ENCODE peak calls at places on chromosomes 12 and 14, in seven cellular contexts. S, Y, X, N, B, D and T are unnamed samples.

GRCh38 chr14:100592461-100592871 is 5.2 kb upstream of the BEGAIN start:
- DNase-seq in S (no peak), Y (no peak), X (no peak), N (no peak), B (no peak), D (peak; percentile 37), T (no peak)

GRCh38 chr14:89325299-89325883 is 91.6 kb downstream of the FOXN3 start:
- DNase-seq in S (no peak), Y (no peak), X (no peak), N (no peak), B (no peak), D (no peak), T (no peak)

GRCh38 chr12:96375841-96376249 is 24.4 kb downstream of the CDK17 start:
- DNase-seq in S (no peak), Y (no peak), X (no peak), N (no peak), B (no peak), D (no peak), T (no peak)

GRCh38 chr12:63963863-63964262 is 119.4 kb downstream of the SRGAP1 start:
- DNase-seq in S (no peak), Y (no peak), X (no peak), N (no peak), B (no peak), D (no peak), T (no peak)

GRCh38 chr12:75489613-75490210 is 9.2 kb downstream of the GLIPR1 start:
- DNase-seq in S (peak; percentile 45), Y (peak; percentile 12), X (peak; percentile 63), N (peak; percentile 40), B (no peak), D (no peak), T (no peak)

GRCh38 chr14:21528381-21529348 is 2.5 kb upstream of the SALL2 start:
- DNase-seq in S (peak; percentile 73), Y (peak; percentile 41), X (peak; percentile 52), N (no peak), B (no peak), D (peak; percentile 38), T (no peak)

GRCh38 chr14:22781606-22782000 is 15.1 kb downstream of the OXA1L start:
- DNase-seq in S (peak; percentile 44), Y (no peak), X (peak; percentile 43), N (peak; percentile 25), B (no peak), D (no peak), T (no peak)

GRCh38 chr14:40053396-40053795 is 621.2 kb upstream of the FBXO33 start:
- DNase-seq in S (no peak), Y (peak; percentile 5), X (no peak), N (no peak), B (no peak), D (no peak), T (no peak)

GRCh38 chr12:12442548-12443071 is 85.7 kb downstream of the BORCS5 start:
- DNase-seq in S (peak; percentile 88), Y (no peak), X (peak; percentile 80), N (no peak), B (no peak), D (no peak), T (no peak)

GRCh38 chr12:14403711-14404164 is 38.3 kb downstream of the ATF7IP start:
- DNase-seq in S (peak; percentile 95), Y (no peak), X (peak; percentile 82), N (peak; percentile 80), B (peak; percentile 71), D (no peak), T (no peak)

GRCh38 chr14:75011356-75012097 is 8.8 kb downstream of the EIF2B2 start:
- DNase-seq in S (peak; percentile 79), Y (no peak), X (peak; percentile 78), N (peak; percentile 69), B (no peak), D (no peak), T (no peak)

GRCh38 chr14:95156765-95157194 is 549 bp downstream of the DICER1 start:
- DNase-seq in S (peak; percentile 23), Y (no peak), X (peak; percentile 19), N (peak; percentile 36), B (peak; percentile 28), D (no peak), T (no peak)

GRCh38 chr14:101619484-101619883 is 58.2 kb downstream of the DIO3 start:
- DNase-seq in S (no peak), Y (no peak), X (no peak), N (no peak), B (no peak), D (no peak), T (no peak)

GRCh38 chr12:63090716-63091115 is 60.3 kb downstream of the AVPR1A start:
- DNase-seq in S (no peak), Y (no peak), X (no peak), N (no peak), B (no peak), D (no peak), T (no peak)

GRCh38 chr14:51576899-51577298 is 74.8 kb upstream of the FRMD6 start:
- DNase-seq in S (peak; percentile 67), Y (no peak), X (peak; percentile 61), N (peak; percentile 80), B (no peak), D (no peak), T (no peak)

GRCh38 chr14:60206837-60207533 is 41.8 kb upstream of the DHRS7 start:
- DNase-seq in S (no peak), Y (no peak), X (no peak), N (no peak), B (no peak), D (no peak), T (no peak)

GRCh38 chr14:89720076-89720687 is 234.3 kb downstream of the EFCAB11 start:
- DNase-seq in S (no peak), Y (no peak), X (no peak), N (no peak), B (no peak), D (no peak), T (no peak)

GRCh38 chr12:13094349-13094748 is 9.1 kb downstream of the GSG1 start:
- DNase-seq in S (peak; percentile 62), Y (no peak), X (peak; percentile 70), N (peak; percentile 86), B (no peak), D (no peak), T (peak; percentile 41)

GRCh38 chr14:91154851-91155625 is 41.2 kb downstream of the DGLUCY start:
- DNase-seq in S (peak; percentile 26), Y (no peak), X (peak; percentile 72), N (peak; percentile 58), B (peak; percentile 57), D (no peak), T (no peak)

GRCh38 chr14:91158091-91158790 is 44.4 kb downstream of the DGLUCY start:
- DNase-seq in S (no peak), Y (no peak), X (no peak), N (no peak), B (no peak), D (no peak), T (no peak)

GRCh38 chr14:91153360-91153759 is 39.5 kb downstream of the DGLUCY start:
- DNase-seq in S (no peak), Y (no peak), X (no peak), N (no peak), B (no peak), D (no peak), T (no peak)

GRCh38 chr14:91152499-91152898 is 38.6 kb downstream of the DGLUCY start:
- DNase-seq in S (no peak), Y (no peak), X (no peak), N (no peak), B (no peak), D (no peak), T (no peak)

DNA sequence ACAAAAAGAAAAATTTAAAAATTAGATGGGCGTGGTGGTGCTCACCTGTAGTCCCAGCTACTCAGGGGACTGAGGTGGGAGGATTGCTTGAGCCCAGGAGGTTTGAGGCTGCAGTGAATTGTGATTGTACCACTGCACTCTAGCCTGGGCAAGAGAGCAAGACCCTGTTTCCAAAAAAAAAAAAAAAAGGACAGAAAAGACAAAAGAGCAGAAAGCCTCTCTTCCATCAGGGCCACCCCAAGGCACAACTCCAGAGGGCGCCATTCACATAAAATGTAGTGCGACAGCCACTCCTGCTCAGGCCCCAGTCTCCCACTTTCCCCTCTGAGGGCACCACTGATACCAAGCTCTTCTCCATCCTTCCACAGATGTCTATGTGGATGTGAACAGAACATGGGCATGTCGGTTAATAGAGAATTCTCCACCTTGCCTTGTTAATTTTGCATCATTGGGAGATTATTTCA is 41.8 kb downstream of the DGLUCY start:
- DNase-seq in S (no peak), Y (no peak), X (no peak), N (no peak), B (no peak), D (no peak), T (no peak)
- TF ChIP-seq CTCF in S (no peak), Y (peak; percentile 49), X (peak; percentile 5), N (no peak), B (no peak), D (peak; percentile 52), T (no peak)

DNA sequence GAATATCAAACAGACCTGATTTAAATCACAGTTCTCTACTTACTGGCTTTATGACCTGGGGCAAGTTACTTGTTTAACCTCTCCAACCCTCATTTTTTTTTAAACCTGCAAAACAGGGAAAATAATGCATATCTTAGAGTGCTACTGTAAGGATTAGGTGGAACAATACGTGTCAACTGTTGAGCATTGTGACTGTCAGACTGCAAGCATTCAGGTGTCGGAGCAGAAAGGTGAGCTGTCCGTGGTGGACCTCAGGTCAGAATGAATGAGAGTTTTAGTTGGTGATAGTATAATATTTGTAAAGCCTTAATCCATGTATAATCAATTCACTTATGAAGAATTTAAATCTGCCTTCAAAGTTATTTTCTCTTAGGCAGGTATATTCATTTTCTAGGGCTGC is 404.2 kb downstream of the ETNK1 start:
- DNase-seq in S (no peak), Y (no peak), X (no peak), N (no peak), B (no peak), D (peak; percentile 71), T (no peak)
- H3K4me3 ChIP-seq in S (no peak overlapping the region), Y (no peak overlapping the region), X (no peak overlapping the region), N (no peak overlapping the region), B (no peak overlapping the region), D (peak overlapping the region; percentile 43), T (no peak overlapping the region)

DNA sequence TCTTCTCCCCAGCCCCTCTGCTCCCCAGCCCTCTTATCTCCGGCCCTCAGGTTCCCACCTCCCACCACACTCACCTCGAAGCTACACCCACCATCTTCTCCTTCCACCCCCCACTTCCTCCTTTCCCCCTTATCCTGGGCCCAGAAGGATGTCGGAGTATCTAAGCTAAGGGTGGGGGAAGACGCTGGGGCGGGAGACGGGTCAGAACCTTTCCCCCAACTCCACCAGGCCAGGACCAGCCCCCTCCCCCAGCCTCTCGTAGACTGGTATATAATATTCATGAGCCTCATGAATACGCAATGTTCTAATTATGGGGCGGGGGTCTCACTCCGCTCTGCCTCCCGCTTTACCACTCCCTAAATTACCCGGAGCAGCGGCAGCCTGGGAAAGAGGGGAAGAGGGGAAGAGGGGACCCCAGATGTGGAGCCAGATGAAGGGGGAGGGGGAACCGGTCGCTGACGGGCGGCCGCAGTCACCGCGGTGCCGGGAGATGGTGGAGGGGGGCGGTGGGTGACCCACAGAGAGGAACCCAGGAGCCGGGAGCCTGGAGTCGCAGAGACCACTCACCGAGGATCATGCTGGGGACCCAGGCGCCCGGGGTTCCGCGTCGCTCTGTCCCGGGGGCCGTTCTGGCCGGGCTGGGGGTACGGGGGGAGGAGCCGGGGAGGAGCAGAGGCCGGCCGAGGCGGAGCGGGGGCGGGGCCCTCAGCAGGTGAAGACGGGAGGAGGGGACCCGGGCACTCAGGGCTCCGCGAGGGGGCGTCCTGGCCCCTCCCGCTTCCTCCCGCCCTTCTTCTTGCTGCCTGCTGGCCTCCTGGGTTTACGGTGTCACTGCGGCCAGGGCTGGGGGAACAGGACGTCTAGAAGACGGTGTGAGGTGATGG is 6.4 kb upstream of the ZNF385A start:
- DNase-seq in S (peak; percentile 23), Y (peak; percentile 95), X (no peak), N (no peak), B (no peak), D (peak; percentile 96), T (no peak)
- TF ChIP-seq CTCF in S (peak; percentile 26), Y (no peak), X (no peak), N (no peak), B (no peak), D (peak; percentile 60), T (peak; percentile 30)

GRCh38 chr12:25054783-25055144 is 105.9 kb upstream of the BCAT1 start:
- DNase-seq in S (peak; percentile 80), Y (no peak), X (peak; percentile 66), N (no peak), B (no peak), D (no peak), T (peak; percentile 56)
- H3K4me3 ChIP-seq in S (no peak overlapping the region), Y (no peak overlapping the region), X (no peak overlapping the region), N (no peak overlapping the region), B (peak overlapping the region; percentile 48), D (no peak overlapping the region), T (peak overlapping the region; percentile 74)